ENCODE peak calls at places on chromosomes 3 and 15, in ten cellular contexts. M, V, O, X, E, N, P, A, Q and B are unnamed samples.

GRCh38 chr3:11195721-11196332 is 41.5 kb downstream of the HRH1 start:
- DNase-seq in P (no peak), E (peak), V (no peak), M (peak), N (no peak), O (no peak), X (no peak), Q (peak), A (no peak), B (no peak)

GRCh38 chr15:51751687-51752683 is 588 bp downstream of the TMOD2 start:
- DNase-seq in X (no peak), E (no peak), Q (peak), P (no peak), V (no peak), O (peak), N (peak), A (no peak), M (peak), B (peak)

GRCh38 chr15:21269121-21269520 is 171.2 kb downstream of the POTEB3 start:
- DNase-seq in X (no peak), E (no peak), O (peak), Q (no peak), M (no peak), N (no peak), A (peak), V (no peak), P (no peak), B (no peak)

GRCh38 chr3:185328324-185329004 is 34.5 kb upstream of the MAP3K13 start:
- DNase-seq in N (peak), Q (peak), O (no peak), M (no peak), E (no peak), X (no peak), P (no peak), V (no peak), A (no peak), B (no peak)

GRCh38 chr3:5006755-5007202 is 27.5 kb downstream of the BHLHE40 start:
- DNase-seq in E (no peak), Q (no peak), X (no peak), O (peak), M (no peak), V (no peak), A (no peak), P (peak), N (no peak), B (no peak)

GRCh38 chr15:39579487-39580116 is 1.3 kb upstream of the THBS1 start:
- DNase-seq in P (no peak), O (peak), A (no peak), E (peak), Q (peak), M (peak), V (peak), N (no peak), X (peak), B (peak)

GRCh38 chr3:160486459-160486869 is 36.9 kb upstream of the TRIM59 start:
- DNase-seq in Q (peak), A (no peak), E (peak), X (no peak), M (peak), P (no peak), N (no peak), O (no peak), V (no peak), B (no peak)

GRCh38 chr3:185175370-185175987 is 22.6 kb upstream of the C3orf70 start:
- DNase-seq in V (peak), A (peak), E (no peak), P (no peak), O (peak), N (peak), M (no peak), Q (peak), X (no peak), B (no peak)

GRCh38 chr3:36784012-36784763 is 19.8 kb upstream of the DCLK3 start:
- DNase-seq in O (no peak), Q (no peak), V (no peak), A (no peak), N (no peak), M (no peak), X (no peak), P (no peak), E (no peak), B (no peak)

GRCh38 chr15:84797212-84797611 is 19.9 kb upstream of the ALPK3 start:
- DNase-seq in X (no peak), Q (peak), E (no peak), V (peak), P (no peak), A (no peak), M (no peak), N (no peak), O (no peak), B (no peak)

GRCh38 chr15:60074181-60074885 is 70.2 kb downstream of the FOXB1 start:
- DNase-seq in P (no peak), N (peak), X (no peak), A (no peak), M (peak), Q (peak), V (no peak), E (no peak), O (no peak), B (no peak)

GRCh38 chr3:99902091-99902490 is 84.4 kb downstream of the CMSS1 start:
- DNase-seq in A (no peak), X (no peak), Q (peak), V (no peak), M (no peak), P (no peak), O (no peak), N (no peak), E (no peak), B (no peak)

GRCh38 chr3:38969321-38970235 is 82.2 kb downstream of the SCN11A start:
- DNase-seq in A (peak), O (no peak), M (no peak), Q (no peak), V (no peak), E (no peak), N (no peak), X (no peak), P (no peak), B (no peak)

GRCh38 chr15:29819979-29820801 is 2.1 kb downstream of the TJP1 start:
- DNase-seq in X (no peak), N (no peak), E (no peak), P (no peak), Q (no peak), O (no peak), M (no peak), A (no peak), V (no peak), B (no peak)

GRCh38 chr3:76487446-76487845 is 552.5 kb upstream of the ROBO2 start:
- DNase-seq in P (no peak), Q (peak), O (no peak), N (no peak), E (no peak), A (no peak), V (no peak), X (no peak), M (no peak), B (no peak)

GRCh38 chr3:68999605-69000004 is 13.9 kb downstream of the EOGT start:
- DNase-seq in M (no peak), P (no peak), A (no peak), V (no peak), N (no peak), X (no peak), E (no peak), Q (peak), O (no peak), B (no peak)

GRCh38 chr15:100759698-100760356 is 119.8 kb upstream of the ALDH1A3 start:
- DNase-seq in X (peak), O (no peak), M (peak), P (no peak), V (no peak), Q (peak), N (peak), E (peak), A (no peak), B (no peak)

GRCh38 chr3:113249601-113250000 is 38.2 kb downstream of the BOC start:
- DNase-seq in M (no peak), V (no peak), E (no peak), P (no peak), Q (no peak), A (no peak), O (no peak), X (no peak), N (no peak), B (no peak)

GRCh38 chr15:35697549-35698299 is 151.8 kb upstream of the DPH6 start:
- DNase-seq in N (no peak), A (no peak), V (no peak), O (peak), Q (peak), E (no peak), M (peak), X (no peak), P (no peak), B (no peak)

GRCh38 chr3:3735919-3736318 is 63.3 kb upstream of the LRRN1 start:
- DNase-seq in Q (no peak), P (no peak), V (no peak), X (no peak), O (no peak), A (no peak), M (no peak), N (no peak), E (no peak), B (no peak)

GRCh38 chr3:46695962-46696922 is 2.8 kb upstream of the ALS2CL start:
- DNase-seq in V (no peak), N (no peak), Q (no peak), E (no peak), P (no peak), X (peak), O (peak), A (no peak), M (no peak), B (no peak)